ENCODE peak calls at places on chromosomes 4 and X, in seven cellular contexts. I, L, T, G, D, E and X are unnamed samples.

GRCh38 chr4:5563856-5564255 is 144.5 kb downstream of the EVC2 start:
- DNase-seq in T (no peak), L (no peak), I (no peak), G (no peak), E (no peak), D (no peak), X (no peak)

GRCh38 chr4:25253072-25253447 is 19.2 kb downstream of the PI4K2B start:
- DNase-seq in E (no peak), G (no peak), D (no peak), T (no peak), I (no peak), L (no peak), X (no peak)

GRCh38 chr4:182297659-182298058 is 54.5 kb downstream of the TENM3 start:
- DNase-seq in L (peak), G (no peak), T (no peak), I (no peak), E (no peak), D (no peak), X (no peak)

GRCh38 chr4:150135134-150135773 is 57.0 kb downstream of the DCLK2 start:
- DNase-seq in L (peak), G (no peak), E (no peak), D (no peak), I (no peak), T (no peak), X (no peak)

GRCh38 chrX:30576881-30577280 is 685 bp downstream of the TASL start:
- DNase-seq in I (no peak), G (no peak), E (no peak), T (no peak), D (no peak), L (no peak), X (no peak)

GRCh38 chrX:1181131-1181530 is 31.3 kb downstream of the CRLF2 start:
- DNase-seq in E (no peak), I (no peak), G (no peak), L (no peak), D (no peak), T (no peak), X (no peak)

GRCh38 chr4:48944252-48944651 is 37.7 kb upstream of the OCIAD2 start:
- DNase-seq in L (no peak), T (no peak), I (no peak), G (no peak), E (no peak), D (peak), X (no peak)

GRCh38 chr4:117626664-117627063 is 407.6 kb upstream of the NDST3 start:
- DNase-seq in G (no peak), D (no peak), I (no peak), E (no peak), L (no peak), T (no peak), X (no peak)

GRCh38 chr4:44448548-44449443 is at the start of gene KCTD8:
- DNase-seq in T (peak), G (no peak), I (peak), L (peak), E (peak), D (peak), X (peak)

GRCh38 chr4:19592391-19592790 is 659.3 kb upstream of the SLIT2 start:
- DNase-seq in G (no peak), E (no peak), D (no peak), L (peak), T (no peak), I (no peak), X (no peak)

GRCh38 chrX:40651620-40652223 is 4.4 kb upstream of the CXorf38 start:
- DNase-seq in G (peak), T (peak), I (no peak), E (peak), D (peak), L (peak), X (peak)

GRCh38 chrX:41180194-41180902 is 95.1 kb downstream of the USP9X start:
- DNase-seq in T (peak), E (peak), L (peak), G (peak), I (no peak), D (peak), X (peak)

GRCh38 chr4:117664706-117665444 is 369.4 kb upstream of the NDST3 start:
- DNase-seq in E (no peak), T (no peak), D (no peak), G (no peak), L (no peak), I (no peak), X (no peak)

GRCh38 chr4:173046818-173047217 is 121.8 kb upstream of the GALNT7 start:
- DNase-seq in E (no peak), L (peak), G (no peak), I (no peak), T (no peak), D (no peak), X (no peak)

GRCh38 chrX:155048997-155049619 is 21.8 kb downstream of the CMC4 start:
- DNase-seq in T (peak), L (peak), D (peak), E (peak), G (peak), I (no peak), X (peak)

GRCh38 chr4:126851391-126851790 is 781.4 kb upstream of the INTU start:
- DNase-seq in T (no peak), E (no peak), L (peak), I (no peak), D (no peak), G (no peak), X (no peak)

GRCh38 chr4:73866236-73866635 is 3.0 kb upstream of the CXCL1 start:
- DNase-seq in L (no peak), I (no peak), D (no peak), G (no peak), T (no peak), E (no peak), X (no peak)

GRCh38 chrX:48083212-48083611 is 11.8 kb upstream of the ZNF630 start:
- DNase-seq in I (no peak), E (peak), G (peak), D (peak), T (peak), L (peak), X (peak)

GRCh38 chrX:72478351-72478750 is 94.3 kb downstream of the HDAC8 start:
- DNase-seq in T (no peak), I (no peak), L (no peak), E (no peak), D (no peak), G (no peak), X (no peak)

GRCh38 chr4:76011700-76012387 is 4.5 kb upstream of the CXCL9 start:
- DNase-seq in L (peak), G (no peak), I (peak), T (peak), D (no peak), E (peak), X (no peak)

GRCh38 chr4:185396724-185397402 is at the start of gene ANKRD37:
- DNase-seq in L (peak), G (no peak), E (no peak), I (no peak), D (peak), T (peak), X (no peak)

GRCh38 chr4:8427761-8428287 is 12.7 kb downstream of the ACOX3 start:
- DNase-seq in G (no peak), E (no peak), T (peak), D (no peak), I (peak), L (peak), X (peak)